ENCODE peak calls at places on chromosome 12, in six cellular contexts. L, Y, F, P, Q and X are unnamed samples.
A peak's percentile ranks its signal among the peaks of the same experiment; 100 is the strongest.

GRCh38 chr12:69602954-69603353 is 7.8 kb downstream of the LRRC10 start:
- DNase-seq in L (no peak), Y (no peak), F (no peak), P (no peak), Q (no peak), X (no peak)

GRCh38 chr12:10189653-10190052 is 10.8 kb downstream of the TMEM52B start:
- DNase-seq in L (no peak), Y (no peak), F (no peak), P (peak; percentile 14), Q (peak; percentile 32), X (no peak)

GRCh38 chr12:94676011-94676709 is 25.8 kb upstream of the TMCC3 start:
- DNase-seq in L (no peak), Y (no peak), F (no peak), P (peak; percentile 87), Q (no peak), X (no peak)

GRCh38 chr12:127165567-127166392 is 1101.2 kb upstream of the TMEM132C start:
- DNase-seq in L (peak; percentile 79), Y (peak; percentile 80), F (peak; percentile 72), P (peak; percentile 67), Q (peak; percentile 76), X (peak; percentile 47)

GRCh38 chr12:75813066-75813465 is 218.5 kb downstream of the PHLDA1 start:
- DNase-seq in L (no peak), Y (no peak), F (no peak), P (no peak), Q (no peak), X (no peak)

GRCh38 chr12:6982532-6982931 is 11.8 kb downstream of the EMG1 start:
- DNase-seq in L (no peak), Y (no peak), F (no peak), P (no peak), Q (no peak), X (no peak)

GRCh38 chr12:95424271-95424994 is 49.5 kb upstream of the METAP2 start:
- DNase-seq in L (no peak), Y (no peak), F (no peak), P (no peak), Q (no peak), X (no peak)

GRCh38 chr12:47838286-47838931 is 18.7 kb upstream of the HDAC7 start:
- DNase-seq in L (no peak), Y (peak; percentile 45), F (peak; percentile 18), P (peak; percentile 24), Q (no peak), X (no peak)

GRCh38 chr12:7460375-7461259 is 16.7 kb upstream of the CD163L1 start:
- DNase-seq in L (no peak), Y (peak; percentile 54), F (peak; percentile 64), P (peak; percentile 51), Q (no peak), X (peak; percentile 23)

GRCh38 chr12:4477133-4477532 is 31.5 kb upstream of the FGF6 start:
- DNase-seq in L (no peak), Y (no peak), F (no peak), P (peak; percentile 42), Q (no peak), X (no peak)

GRCh38 chr12:104952816-104953215 is 5.3 kb downstream of the SLC41A2 start:
- DNase-seq in L (no peak), Y (no peak), F (no peak), P (no peak), Q (no peak), X (no peak)

GRCh38 chr12:76685246-76685678 is 78.7 kb upstream of the ZDHHC17 start:
- DNase-seq in L (peak; percentile 56), Y (no peak), F (peak; percentile 28), P (no peak), Q (no peak), X (no peak)

GRCh38 chr12:48601013-48601756 is 31.3 kb upstream of the LALBA start:
- DNase-seq in L (no peak), Y (peak; percentile 40), F (peak; percentile 18), P (no peak), Q (peak; percentile 20), X (no peak)

GRCh38 chr12:49428652-49429549 is 61.6 kb downstream of the SPATS2 start:
- DNase-seq in L (no peak), Y (no peak), F (peak; percentile 52), P (peak; percentile 15), Q (peak; percentile 82), X (no peak)

GRCh38 chr12:84912191-84913142 is at the start of gene SLC6A15:
- DNase-seq in L (peak; percentile 90), Y (peak; percentile 58), F (peak; percentile 86), P (no peak), Q (peak; percentile 55), X (no peak)

GRCh38 chr12:117842630-117843029 is 126.2 kb downstream of the KSR2 start:
- DNase-seq in L (no peak), Y (no peak), F (no peak), P (no peak), Q (no peak), X (no peak)

GRCh38 chr12:67034110-67034879 is 234.9 kb upstream of the CAND1 start:
- DNase-seq in L (no peak), Y (no peak), F (no peak), P (no peak), Q (peak; percentile 55), X (no peak)

GRCh38 chr12:97375310-97375709 is 87.3 kb upstream of the RMST start:
- DNase-seq in L (no peak), Y (no peak), F (no peak), P (no peak), Q (no peak), X (no peak)

GRCh38 chr12:124862768-124863408 is 776 bp downstream of the SCARB1 start:
- DNase-seq in L (peak; percentile 72), Y (no peak), F (peak; percentile 29), P (peak; percentile 42), Q (no peak), X (peak; percentile 48)

GRCh38 chr12:48004039-48004940 is at the start of gene COL2A1:
- DNase-seq in L (no peak), Y (peak; percentile 68), F (no peak), P (peak; percentile 24), Q (no peak), X (no peak)

GRCh38 chr12:64877363-64878004 is 53.0 kb downstream of the TBC1D30 start:
- DNase-seq in L (no peak), Y (no peak), F (no peak), P (no peak), Q (no peak), X (no peak)

GRCh38 chr12:100827901-100828520 is 33.4 kb downstream of the ANO4 start:
- DNase-seq in L (no peak), Y (peak; percentile 1), F (no peak), P (peak; percentile 11), Q (peak; percentile 31), X (no peak)

GRCh38 chr12:107782067-107782466 is 7.6 kb downstream of the ASCL4 start:
- DNase-seq in L (no peak), Y (no peak), F (no peak), P (no peak), Q (no peak), X (no peak)

GRCh38 chr12:18483723-18484325 is 222.5 kb downstream of the PIK3C2G start:
- DNase-seq in L (no peak), Y (no peak), F (no peak), P (no peak), Q (no peak), X (no peak)

GRCh38 chr12:125954362-125954761 is 889.1 kb downstream of the AACS start:
- DNase-seq in L (no peak), Y (no peak), F (no peak), P (no peak), Q (no peak), X (no peak)

GRCh38 chr12:114682920-114683708 is 861 bp downstream of the TBX3 start:
- DNase-seq in L (no peak), Y (no peak), F (no peak), P (no peak), Q (no peak), X (no peak)

GRCh38 chr12:114683709-114684097 is 272 bp downstream of the TBX3 start:
- DNase-seq in L (no peak), Y (no peak), F (no peak), P (no peak), Q (no peak), X (no peak)

GRCh38 chr12:114684870-114685273 is 897 bp upstream of the TBX3 start:
- DNase-seq in L (no peak), Y (no peak), F (no peak), P (no peak), Q (no peak), X (no peak)

GRCh38 chr12:114685320-114685781 is 1.4 kb upstream of the TBX3 start:
- DNase-seq in L (no peak), Y (no peak), F (no peak), P (no peak), Q (no peak), X (no peak)

DNA sequence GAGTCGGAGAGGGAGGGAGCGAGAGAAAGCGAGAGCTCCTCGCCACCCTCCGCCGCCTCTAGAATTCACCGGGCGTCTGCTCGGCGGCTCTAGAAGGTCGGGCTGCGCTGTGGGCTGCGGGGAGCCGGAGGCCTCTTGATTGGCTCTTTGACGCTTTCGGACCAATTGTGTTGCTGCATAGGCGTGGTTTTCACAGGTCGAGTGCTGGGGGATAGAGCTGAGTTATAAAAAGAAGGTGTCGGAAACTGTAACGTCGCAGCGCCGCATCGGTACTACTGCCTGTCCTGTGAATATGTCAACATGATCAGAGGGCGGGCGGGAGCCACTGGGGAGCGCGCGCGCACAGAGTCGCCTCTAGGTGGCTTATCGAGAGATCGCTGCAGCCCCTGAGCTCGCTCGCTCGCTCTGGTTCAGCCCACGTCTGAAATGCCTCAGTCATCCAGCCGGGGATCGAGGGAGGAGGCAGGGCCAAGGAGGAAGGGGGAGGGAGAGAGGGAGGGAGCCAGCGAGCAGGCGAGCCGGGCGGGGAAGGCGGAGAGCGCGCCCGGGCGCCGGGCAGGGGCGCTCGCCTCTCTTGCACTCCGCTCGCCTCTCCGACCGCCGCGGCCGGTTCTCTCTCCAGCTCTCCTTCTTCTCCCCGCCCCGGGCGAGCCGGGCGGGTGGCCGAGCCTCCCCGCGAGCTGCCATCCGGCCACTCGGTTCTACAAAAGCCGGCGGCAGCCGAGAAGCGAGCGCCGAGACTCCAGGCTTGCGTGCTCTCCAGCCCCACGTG is at the start of gene TBX3:
- DNase-seq in L (peak; percentile 61), Y (peak; percentile 75), F (peak; percentile 97), P (peak; percentile 58), Q (peak; percentile 99), X (peak; percentile 39)
- TF ChIP-seq CTCF in L (peak; percentile 36), Y (peak; percentile 76), F (peak; percentile 71), P (no peak), Q (peak; percentile 22), X (peak; percentile 30)

DNA sequence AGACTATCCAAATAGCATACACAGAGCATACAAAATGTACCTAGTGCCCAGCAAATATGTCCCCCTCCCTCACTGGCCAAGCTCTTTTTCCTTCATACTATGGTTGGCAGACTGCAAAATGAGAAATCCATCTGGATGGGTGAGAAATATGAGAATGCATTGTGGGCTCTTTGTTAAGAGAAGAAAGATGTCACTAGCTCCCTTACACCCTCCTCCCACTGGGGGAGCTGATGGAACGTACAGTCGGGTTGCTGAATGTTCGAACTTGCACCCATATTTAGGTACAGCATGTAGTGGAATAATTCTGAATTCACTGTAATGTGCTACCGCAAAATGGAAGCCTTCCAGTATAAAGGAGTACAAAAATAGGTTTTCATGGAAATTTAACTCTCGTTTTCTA is 377.5 kb downstream of the GRIN2B start:
- DNase-seq in L (no peak), Y (no peak), F (no peak), P (no peak), Q (no peak), X (no peak)
- TF ChIP-seq CTCF in L (no peak), Y (no peak), F (no peak), P (no peak), Q (no peak), X (no peak)

GRCh38 chr12:13208533-13209278 is 12.2 kb downstream of the EMP1 start:
- DNase-seq in L (no peak), Y (no peak), F (no peak), P (peak; percentile 35), Q (no peak), X (no peak)
- TF ChIP-seq CTCF in L (peak; percentile 64), Y (peak; percentile 72), F (peak; percentile 78), P (peak; percentile 58), Q (peak; percentile 46), X (peak; percentile 57)

GRCh38 chr12:52495385-52495784 is 2.3 kb upstream of the KRT6A start:
- DNase-seq in L (no peak), Y (no peak), F (no peak), P (no peak), Q (no peak), X (no peak)
- TF ChIP-seq CTCF in L (no peak), Y (no peak), F (no peak), P (no peak), Q (no peak), X (no peak)